ENCODE peak calls at places on chromosome 3, in seven cellular contexts. W is stromal cell of bone marrow; Y is ELR; U is HTR-8/SVneo; L is left ventricle myocardium inferior; S is naive thymus-derived CD8-positive, alpha-beta T cell; P is posterior cingulate gyrus. I is an unnamed sample.
A peak's percentile ranks its signal among the peaks of the same experiment; 100 is the strongest.

GRCh38 chr3:170848294-170848917 is 21.6 kb downstream of the RPL22L1 start:
- DNase-seq in W (peak; percentile 20), Y (peak; percentile 67), U (no peak), L (no peak), S (no peak), P (no peak), I (no peak)

GRCh38 chr3:152309031-152309430 is 40.3 kb downstream of the MBNL1 start:
- DNase-seq in W (no peak), Y (no peak), U (no peak), L (no peak), S (no peak), P (no peak), I (no peak)

GRCh38 chr3:129271674-129272073 is 7.0 kb upstream of the HMCES start:
- DNase-seq in W (no peak), Y (no peak), U (no peak), L (no peak), S (no peak), P (no peak), I (no peak)

GRCh38 chr3:184727357-184728060 is 15.6 kb upstream of the MAGEF1 start:
- DNase-seq in W (peak; percentile 36), Y (peak; percentile 78), U (peak; percentile 86), L (peak; percentile 28), S (peak; percentile 60), P (peak; percentile 33), I (no peak)

GRCh38 chr3:186025161-186025560 is 83.7 kb downstream of the ETV5 start:
- DNase-seq in W (peak; percentile 29), Y (peak; percentile 62), U (no peak), L (no peak), S (no peak), P (no peak), I (no peak)

GRCh38 chr3:15486020-15486419 is 35.5 kb downstream of the COLQ start:
- DNase-seq in W (no peak), Y (no peak), U (no peak), L (no peak), S (no peak), P (no peak), I (no peak)

GRCh38 chr3:38992117-38992779 is 59.5 kb downstream of the SCN11A start:
- DNase-seq in W (no peak), Y (peak; percentile 90), U (peak; percentile 68), L (no peak), S (no peak), P (no peak), I (no peak)

GRCh38 chr3:160919942-160920341 is 163.9 kb downstream of the PPM1L start:
- DNase-seq in W (no peak), Y (no peak), U (no peak), L (no peak), S (no peak), P (no peak), I (no peak)

GRCh38 chr3:156477306-156477705 is 77.6 kb downstream of the SSR3 start:
- DNase-seq in W (peak; percentile 41), Y (peak; percentile 22), U (no peak), L (no peak), S (no peak), P (no peak), I (no peak)

GRCh38 chr3:142374687-142375086 is 73.2 kb downstream of the XRN1 start:
- DNase-seq in W (no peak), Y (no peak), U (no peak), L (no peak), S (no peak), P (no peak), I (no peak)

GRCh38 chr3:133644768-133645167 is 17.0 kb downstream of the TOPBP1 start:
- DNase-seq in W (peak; percentile 47), Y (peak; percentile 95), U (peak; percentile 64), L (no peak), S (no peak), P (no peak), I (no peak)

GRCh38 chr3:50204804-50205718 is at the start of gene SLC38A3:
- DNase-seq in W (no peak), Y (no peak), U (peak; percentile 79), L (peak; percentile 35), S (peak; percentile 31), P (peak; percentile 57), I (no peak)

GRCh38 chr3:38006031-38006430 is 15.4 kb downstream of the VILL start:
- DNase-seq in W (no peak), Y (no peak), U (no peak), L (no peak), S (no peak), P (no peak), I (no peak)

GRCh38 chr3:85821130-85821756 is 862.5 kb downstream of the CADM2 start:
- DNase-seq in W (no peak), Y (no peak), U (peak; percentile 0), L (no peak), S (no peak), P (no peak), I (no peak)

GRCh38 chr3:184156522-184156955 is 1.4 kb downstream of the DVL3 start:
- DNase-seq in W (no peak), Y (peak; percentile 55), U (peak; percentile 74), L (peak; percentile 75), S (no peak), P (no peak), I (no peak)

GRCh38 chr3:53744351-53744750 is 101.9 kb downstream of the CHDH start:
- DNase-seq in W (no peak), Y (no peak), U (no peak), L (no peak), S (no peak), P (no peak), I (no peak)

GRCh38 chr3:110732420-110732819 is 339.2 kb upstream of the NECTIN3 start:
- DNase-seq in W (no peak), Y (no peak), U (no peak), L (no peak), S (no peak), P (no peak), I (no peak)

GRCh38 chr3:132343018-132343612 is 25.9 kb downstream of the ACP3 start:
- DNase-seq in W (peak; percentile 45), Y (peak; percentile 72), U (peak; percentile 48), L (no peak), S (peak; percentile 15), P (no peak), I (peak; percentile 30)

GRCh38 chr3:146382386-146382785 is 87.0 kb downstream of the PLSCR2 start:
- DNase-seq in W (no peak), Y (peak; percentile 50), U (peak; percentile 2), L (no peak), S (no peak), P (no peak), I (no peak)

GRCh38 chr3:128404276-128405062 is 62.2 kb downstream of the DNAJB8 start:
- DNase-seq in W (no peak), Y (no peak), U (no peak), L (no peak), S (no peak), P (no peak), I (no peak)

GRCh38 chr3:48405343-48405881 is 24.5 kb downstream of the PLXNB1 start:
- DNase-seq in W (no peak), Y (no peak), U (no peak), L (no peak), S (no peak), P (no peak), I (no peak)

GRCh38 chr3:178384302-178384939 is 151.8 kb upstream of the KCNMB2 start:
- DNase-seq in W (no peak), Y (no peak), U (no peak), L (no peak), S (no peak), P (no peak), I (no peak)

I was measured in CD4-positive, CD25-positive, alpha-beta regulatory T cell.